ENCODE peak calls at places on chromosomes 11 and 22, in six cellular contexts. V, K, T, I, E and Q are unnamed samples.

GRCh38 chr11:6468712-6469495 is 4.8 kb downstream of the TRIM3 start:
- DNase-seq in E (peak), I (peak), T (peak), V (peak), K (peak), Q (peak)

GRCh38 chr11:118917488-118918127 is 8.1 kb downstream of the BCL9L start:
- DNase-seq in E (peak), V (peak), I (peak), K (peak), T (peak), Q (no peak)

GRCh38 chr11:119797736-119798135 is 68.7 kb upstream of the NECTIN1 start:
- DNase-seq in K (no peak), T (no peak), E (no peak), V (no peak), I (no peak), Q (no peak)

GRCh38 chr11:88538088-88538487 is 200.6 kb upstream of the CTSC start:
- DNase-seq in K (no peak), I (peak), T (peak), V (no peak), E (peak), Q (no peak)

GRCh38 chr11:122140535-122140934 is 24.5 kb upstream of the BLID start:
- DNase-seq in I (peak), K (no peak), E (peak), V (no peak), T (peak), Q (no peak)

GRCh38 chr11:58334708-58335107 is 24.2 kb downstream of the OR5B17 start:
- DNase-seq in E (peak), K (no peak), V (peak), T (peak), I (peak), Q (no peak)

GRCh38 chr11:16825091-16825490 is 86.6 kb downstream of the C11orf58 start:
- DNase-seq in V (no peak), I (no peak), T (no peak), K (no peak), E (no peak), Q (no peak)

GRCh38 chr11:116835791-116836647 is 1.4 kb downstream of the APOA1 start:
- DNase-seq in I (peak), E (peak), K (peak), T (peak), V (peak), Q (peak)

GRCh38 chr11:76620471-76620870 is 50.1 kb downstream of the LRRC32 start:
- DNase-seq in E (no peak), I (peak), T (peak), K (no peak), V (no peak), Q (no peak)

GRCh38 chr22:17403906-17404305 is 34.6 kb downstream of the CECR2 start:
- DNase-seq in V (no peak), K (no peak), T (peak), E (no peak), I (no peak), Q (no peak)

GRCh38 chr11:17403977-17404759 is 15.7 kb upstream of the KCNJ11 start:
- DNase-seq in I (no peak), K (no peak), V (no peak), E (no peak), T (peak), Q (no peak)

GRCh38 chr11:11265320-11265719 is 87.7 kb downstream of the CSNK2A3 start:
- DNase-seq in V (no peak), K (no peak), I (no peak), T (no peak), E (no peak), Q (no peak)
- H3K4me3 ChIP-seq in V (no peak), K (no peak), I (no peak), T (no peak), E (no peak), Q (no peak)

GRCh38 chr22:50083462-50084081 is 1.7 kb downstream of the MLC1 start:
- DNase-seq in T (no peak), V (no peak), I (peak), K (no peak), E (peak), Q (no peak)

GRCh38 chr22:50084570-50084969 is 656 bp downstream of the MLC1 start:
- DNase-seq in T (no peak), E (no peak), I (no peak), K (no peak), V (no peak), Q (no peak)

GRCh38 chr22:50086526-50086925 is 1.3 kb upstream of the MLC1 start:
- DNase-seq in I (no peak), V (no peak), T (peak), E (peak), K (no peak), Q (no peak)

GRCh38 chr22:50084085-50084484 is 1.1 kb downstream of the MLC1 start:
- DNase-seq in K (no peak), T (no peak), V (no peak), E (no peak), I (no peak), Q (no peak)

GRCh38 chr22:50085211-50085999 is at the start of gene MLC1:
- DNase-seq in V (peak), T (peak), E (peak), K (no peak), I (no peak), Q (no peak)
- H3K4me3 ChIP-seq in V (peak), T (no peak), E (no peak), K (no peak), I (no peak), Q (no peak)

DNA sequence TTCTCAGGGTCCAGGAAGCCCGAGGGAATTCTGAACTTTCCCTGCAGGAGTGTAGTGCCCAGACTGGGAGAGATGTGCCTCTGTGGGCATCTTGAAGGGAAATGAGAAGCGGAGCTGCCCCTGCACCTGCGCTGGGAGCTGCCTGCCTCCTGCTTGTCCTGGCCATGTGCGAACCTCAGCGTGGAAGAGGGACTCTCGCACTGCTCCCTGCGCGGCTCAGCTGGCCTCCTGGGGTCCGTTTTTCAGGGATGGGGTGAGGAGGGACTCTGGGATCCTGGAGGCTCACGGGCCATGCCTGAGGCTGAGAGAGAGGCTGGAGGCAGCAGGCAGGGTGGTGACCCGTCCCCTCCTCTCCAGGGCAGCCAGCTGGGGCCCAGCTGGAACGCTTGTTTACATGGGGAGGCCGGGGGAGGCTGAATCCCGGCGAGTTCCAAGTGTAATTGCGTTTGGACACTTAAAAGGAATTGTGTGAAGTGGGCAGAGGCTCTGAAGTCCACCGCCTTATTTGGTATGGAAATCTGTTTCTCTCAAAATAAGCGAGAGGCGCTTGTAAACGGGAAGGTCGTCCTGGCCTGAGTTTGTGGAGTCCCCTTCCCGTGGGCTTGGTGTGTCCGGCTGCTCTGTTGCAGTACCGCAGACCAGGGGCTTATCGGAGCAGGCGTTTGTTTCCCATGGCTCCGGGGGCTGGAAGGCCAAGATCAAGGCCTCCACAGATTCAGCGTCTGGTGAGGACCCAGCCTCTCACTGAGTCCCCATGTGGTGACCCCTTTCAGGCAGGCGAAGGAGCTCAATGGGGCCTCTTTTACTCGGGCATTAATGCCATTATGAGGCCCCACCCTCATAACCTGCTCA is 1.3 kb upstream of the MRGPRF start:
- DNase-seq in E (no peak), V (no peak), I (no peak), K (no peak), T (no peak), Q (no peak)
- H3K4me3 ChIP-seq in E (no peak), V (peak), I (no peak), K (no peak), T (no peak), Q (no peak)

DNA sequence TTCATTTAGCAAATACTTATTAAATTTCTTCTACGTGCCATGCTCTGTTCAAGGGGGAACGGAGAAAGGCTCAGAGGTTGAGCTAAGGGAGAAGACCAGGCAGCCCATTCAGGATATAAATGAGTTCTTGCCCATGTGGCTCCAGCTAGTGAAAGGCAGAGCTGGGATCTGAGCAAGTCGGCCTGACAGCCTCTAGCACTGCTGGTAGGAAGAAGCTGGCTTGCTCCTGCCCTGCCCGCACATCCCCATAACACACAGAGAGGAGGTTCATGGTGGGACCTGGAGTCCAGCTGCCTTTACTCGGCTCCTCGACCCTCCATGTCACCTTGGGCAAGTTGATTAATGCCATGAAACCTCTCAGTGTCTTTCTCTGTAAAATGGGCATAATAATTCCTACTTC is 2.0 kb downstream of the SLC15A3 start:
- DNase-seq in V (no peak), T (no peak), E (no peak), K (no peak), I (no peak), Q (no peak)
- H3K4me3 ChIP-seq in V (no peak), T (no peak), E (no peak), K (no peak), I (no peak), Q (no peak)

DNA sequence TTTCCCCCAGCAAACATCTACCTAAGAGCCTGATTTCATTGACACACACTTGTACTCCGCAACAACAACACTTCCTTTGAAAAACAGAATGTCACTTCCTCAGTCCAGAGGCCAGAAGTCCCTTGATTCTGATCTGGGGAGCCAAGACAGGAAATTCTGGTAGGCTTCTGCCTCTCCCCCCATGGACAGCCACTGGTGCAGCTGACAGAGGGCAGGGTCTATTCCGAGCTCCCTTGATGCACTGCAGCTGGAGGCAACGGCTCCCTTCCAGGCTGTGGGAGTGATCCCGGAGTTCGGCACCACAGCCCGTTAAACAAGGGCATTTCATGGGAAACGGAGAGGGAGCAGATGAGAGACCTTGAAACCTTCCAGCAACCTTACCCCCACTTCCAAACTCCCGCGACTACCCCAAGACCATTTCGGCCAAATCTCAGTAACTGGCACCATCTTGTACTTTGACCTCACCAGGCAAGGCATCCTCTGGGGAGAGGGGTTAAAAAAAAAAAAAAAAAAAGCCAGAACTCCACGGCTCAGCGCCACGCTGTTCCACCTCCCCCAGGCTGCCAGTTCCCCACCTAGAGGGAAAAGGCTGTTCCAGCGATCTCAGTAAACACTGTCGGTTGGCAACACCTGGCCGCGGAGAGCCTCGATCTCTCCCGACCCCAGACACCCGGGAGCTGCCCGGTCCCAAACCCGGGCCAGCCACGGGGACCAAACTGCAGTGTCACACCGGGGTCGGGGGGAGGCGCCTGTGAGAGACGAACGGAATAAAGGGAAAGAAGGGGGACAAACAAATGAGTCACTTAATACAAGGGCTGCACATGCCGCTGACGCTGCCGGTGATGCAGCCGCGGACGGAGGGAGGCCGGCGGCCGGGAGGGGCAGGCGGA is 1.1 kb downstream of the GAB2 start:
- DNase-seq in K (peak), I (peak), V (peak), E (peak), T (peak), Q (no peak)
- H3K4me3 ChIP-seq in K (peak), I (peak), V (peak), E (peak), T (peak), Q (peak)

DNA sequence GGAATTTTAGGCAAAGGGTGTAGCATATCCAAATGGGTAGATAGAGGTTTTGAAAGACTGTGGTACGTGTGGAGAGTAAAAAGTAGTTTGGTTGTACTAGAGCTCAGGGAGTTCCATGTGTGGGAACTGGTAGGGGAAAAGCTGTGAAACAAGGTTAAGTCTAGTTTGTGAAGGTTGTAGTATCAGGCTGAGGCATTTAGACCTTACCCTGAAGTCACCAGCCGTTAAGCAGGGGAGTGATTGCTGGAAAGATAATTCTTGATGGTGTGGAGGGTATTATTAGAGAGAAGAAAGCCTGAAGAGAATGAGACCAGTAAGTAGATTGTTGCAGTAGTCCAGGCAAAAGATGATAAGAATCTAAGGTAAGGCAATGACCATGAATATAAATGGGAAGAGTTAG is 68.0 kb downstream of the RNF169 start:
- DNase-seq in T (no peak), K (no peak), V (no peak), E (no peak), I (no peak), Q (no peak)
- H3K4me3 ChIP-seq in T (no peak), K (no peak), V (no peak), E (no peak), I (no peak), Q (no peak)

GRCh38 chr11:63489879-63490278 is 1.1 kb downstream of the PLAAT5 start:
- DNase-seq in T (peak), V (no peak), K (no peak), I (no peak), E (no peak), Q (no peak)
- H3K4me3 ChIP-seq in T (no peak), V (no peak), K (peak), I (no peak), E (no peak), Q (no peak)

DNA sequence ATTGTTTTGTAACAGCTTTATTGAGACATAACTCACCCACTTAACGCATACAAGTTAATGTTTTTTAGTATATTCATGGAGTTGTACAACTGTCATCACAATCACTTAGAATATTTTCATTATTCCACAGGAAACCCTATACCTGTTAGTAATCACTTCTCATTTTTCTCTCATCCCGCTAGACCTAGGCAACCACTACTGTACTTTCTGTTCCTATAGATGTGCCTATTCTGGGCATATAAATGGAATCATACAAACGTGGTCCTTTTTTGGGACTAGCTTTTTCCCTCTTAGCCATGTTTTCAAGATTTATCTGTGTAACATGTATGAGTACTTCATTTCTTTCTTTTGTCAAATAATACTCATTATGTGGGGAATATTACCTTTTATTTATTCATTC is 34.8 kb downstream of the PPP6R3 start:
- DNase-seq in E (no peak), I (no peak), V (no peak), K (no peak), T (no peak), Q (no peak)
- H3K4me3 ChIP-seq in E (no peak), I (no peak), V (no peak), K (no peak), T (no peak), Q (no peak)

GRCh38 chr22:34306361-34306760 is 386.1 kb upstream of the LARGE1 start:
- DNase-seq in I (no peak), T (no peak), K (no peak), E (no peak), V (no peak), Q (no peak)

GRCh38 chr22:34297536-34298120 is 377.4 kb upstream of the LARGE1 start:
- DNase-seq in E (no peak), T (no peak), K (no peak), V (no peak), I (no peak), Q (no peak)

GRCh38 chr22:34303656-34304055 is 383.4 kb upstream of the LARGE1 start:
- DNase-seq in K (no peak), T (no peak), E (no peak), V (no peak), I (no peak), Q (no peak)

GRCh38 chr22:34296456-34296855 is 376.2 kb upstream of the LARGE1 start:
- DNase-seq in V (no peak), K (no peak), E (no peak), T (no peak), I (no peak), Q (no peak)

GRCh38 chr22:34301569-34301968 is 381.3 kb upstream of the LARGE1 start:
- DNase-seq in T (no peak), V (no peak), I (no peak), K (no peak), E (no peak), Q (no peak)
- H3K4me3 ChIP-seq in T (no peak), V (no peak), I (no peak), K (no peak), E (no peak), Q (no peak)